ENCODE peak calls at places on chromosomes 7 and 10, in eight cellular contexts. K, T, I, Z, B, J, A and M are unnamed samples.

GRCh38 chr7:16264036-16264435 is 157.3 kb downstream of the CRPPA start:
- DNase-seq in K (no peak), T (no peak), I (no peak), Z (no peak), B (no peak), J (no peak), A (no peak), M (no peak)

GRCh38 chr7:69597278-69598076 is 798 bp upstream of the AUTS2 start:
- DNase-seq in K (no peak), T (no peak), I (peak), Z (no peak), B (peak), J (peak), A (no peak), M (no peak)

GRCh38 chr7:132895231-132895630 is 186.7 kb downstream of the CHCHD3 start:
- DNase-seq in K (no peak), T (no peak), I (no peak), Z (no peak), B (no peak), J (no peak), A (no peak), M (no peak)

GRCh38 chr10:62109532-62110293 is 158.9 kb downstream of the RTKN2 start:
- DNase-seq in K (no peak), T (no peak), I (no peak), Z (no peak), B (no peak), J (no peak), A (no peak), M (no peak)

GRCh38 chr10:89283988-89284475 is 17.8 kb upstream of the IFIT2 start:
- DNase-seq in K (no peak), T (no peak), I (peak), Z (no peak), B (peak), J (peak), A (no peak), M (no peak)

GRCh38 chr10:129790710-129791446 is 173.2 kb downstream of the EBF3 start:
- DNase-seq in K (no peak), T (no peak), I (no peak), Z (no peak), B (no peak), J (no peak), A (no peak), M (no peak)

GRCh38 chr7:110442386-110442837 is 648.5 kb upstream of the LRRN3 start:
- DNase-seq in K (peak), T (no peak), I (peak), Z (no peak), B (no peak), J (no peak), A (no peak), M (no peak)

GRCh38 chr7:112635742-112636141 is 154.5 kb downstream of the TMEM168 start:
- DNase-seq in K (no peak), T (no peak), I (no peak), Z (no peak), B (no peak), J (no peak), A (no peak), M (no peak)

GRCh38 chr7:15555385-15555859 is 6.4 kb downstream of the AGMO start:
- DNase-seq in K (peak), T (no peak), I (peak), Z (no peak), B (no peak), J (no peak), A (no peak), M (no peak)

GRCh38 chr7:47337021-47337492 is 244.9 kb downstream of the TNS3 start:
- DNase-seq in K (no peak), T (no peak), I (no peak), Z (no peak), B (no peak), J (no peak), A (no peak), M (no peak)

GRCh38 chr7:23895666-23896096 is 185.7 kb downstream of the STK31 start:
- DNase-seq in K (no peak), T (no peak), I (no peak), Z (no peak), B (no peak), J (no peak), A (no peak), M (no peak)

GRCh38 chr10:21528452-21529235 is 3.2 kb upstream of the SKIDA1 start:
- DNase-seq in K (peak), T (no peak), I (peak), Z (no peak), B (no peak), J (no peak), A (no peak), M (no peak)

GRCh38 chr7:116810267-116811116 is 51.9 kb upstream of the CAPZA2 start:
- DNase-seq in K (no peak), T (no peak), I (no peak), Z (no peak), B (no peak), J (no peak), A (no peak), M (no peak)

GRCh38 chr10:43802988-43803696 is 154.5 kb upstream of the ZNF32 start:
- DNase-seq in K (no peak), T (no peak), I (no peak), Z (no peak), B (no peak), J (no peak), A (no peak), M (no peak)

GRCh38 chr7:22793593-22794462 is 28.8 kb downstream of the TOMM7 start:
- DNase-seq in K (no peak), T (no peak), I (no peak), Z (no peak), B (no peak), J (no peak), A (no peak), M (no peak)

GRCh38 chr10:89163265-89163995 is 43.7 kb downstream of the CH25H start:
- DNase-seq in K (no peak), T (peak), I (no peak), Z (peak), B (peak), J (peak), A (peak), M (peak)

GRCh38 chr10:26323219-26323618 is 106.6 kb downstream of the GAD2 start:
- DNase-seq in K (no peak), T (no peak), I (no peak), Z (no peak), B (no peak), J (no peak), A (no peak), M (no peak)

GRCh38 chr7:45122975-45123860 is 11.7 kb upstream of the TBRG4 start:
- DNase-seq in K (no peak), T (no peak), I (no peak), Z (no peak), B (no peak), J (no peak), A (no peak), M (peak)